ENCODE peak calls at places on chromosomes 3 and 15, in nine cellular contexts. One of them, this sample, is unnamed.

GRCh38 chr3:42908675-42909074 is 2.7 kb downstream of the ZNF662 start:
- DNase-seq in hepatic stellate cell: no peak
- DNase-seq in AG10803: no peak
- DNase-seq in SHP77 treated with DMSO at 0.1 percent for 48 hours: no peak
- DNase-seq in GM04504: no peak
- DNase-seq in endothelial cell: no peak
- DNase-seq in fibroblast of mammary gland: no peak
- DNase-seq in stimulated activated CD8-positive, alpha-beta memory T cell treated with anti-CD3 and anti-CD28 coated beads, Interleukin-2, amount 100 ng/mL, for 48 hours: no peak
- DNase-seq in naive thymus-derived CD4-positive, alpha-beta T cell: no peak
- DNase-seq in this sample: no peak

GRCh38 chr3:190533511-190534282 is 19.8 kb downstream of the IL1RAP start:
- DNase-seq in SHP77 treated with DMSO at 0.1 percent for 48 hours: no peak
- DNase-seq in fibroblast of mammary gland: peak
- DNase-seq in naive thymus-derived CD4-positive, alpha-beta T cell: no peak
- DNase-seq in GM04504: peak
- DNase-seq in hepatic stellate cell: peak
- DNase-seq in AG10803: peak
- DNase-seq in endothelial cell: no peak
- DNase-seq in stimulated activated CD8-positive, alpha-beta memory T cell treated with anti-CD3 and anti-CD28 coated beads, Interleukin-2, amount 100 ng/mL, for 48 hours: no peak
- DNase-seq in this sample: peak

GRCh38 chr3:124916837-124917409 is 17.6 kb downstream of the MUC13 start:
- DNase-seq in SHP77 treated with DMSO at 0.1 percent for 48 hours: no peak
- DNase-seq in GM04504: no peak
- DNase-seq in AG10803: no peak
- DNase-seq in stimulated activated CD8-positive, alpha-beta memory T cell treated with anti-CD3 and anti-CD28 coated beads, Interleukin-2, amount 100 ng/mL, for 48 hours: no peak
- DNase-seq in naive thymus-derived CD4-positive, alpha-beta T cell: no peak
- DNase-seq in fibroblast of mammary gland: no peak
- DNase-seq in hepatic stellate cell: no peak
- DNase-seq in endothelial cell: no peak
- DNase-seq in this sample: no peak

GRCh38 chr15:27057904-27058645 is 87.1 kb downstream of the GABRG3 start:
- DNase-seq in SHP77 treated with DMSO at 0.1 percent for 48 hours: no peak
- DNase-seq in stimulated activated CD8-positive, alpha-beta memory T cell treated with anti-CD3 and anti-CD28 coated beads, Interleukin-2, amount 100 ng/mL, for 48 hours: no peak
- DNase-seq in naive thymus-derived CD4-positive, alpha-beta T cell: no peak
- DNase-seq in hepatic stellate cell: no peak
- DNase-seq in endothelial cell: no peak
- DNase-seq in GM04504: no peak
- DNase-seq in AG10803: peak
- DNase-seq in fibroblast of mammary gland: peak
- DNase-seq in this sample: no peak

GRCh38 chr3:59796486-59796885 is 746.7 kb upstream of the CFAP20DC start:
- DNase-seq in hepatic stellate cell: no peak
- DNase-seq in naive thymus-derived CD4-positive, alpha-beta T cell: no peak
- DNase-seq in endothelial cell: no peak
- DNase-seq in stimulated activated CD8-positive, alpha-beta memory T cell treated with anti-CD3 and anti-CD28 coated beads, Interleukin-2, amount 100 ng/mL, for 48 hours: no peak
- DNase-seq in AG10803: peak
- DNase-seq in fibroblast of mammary gland: no peak
- DNase-seq in GM04504: no peak
- DNase-seq in SHP77 treated with DMSO at 0.1 percent for 48 hours: no peak
- DNase-seq in this sample: no peak

GRCh38 chr3:168077091-168077490 is 18.6 kb downstream of the GOLIM4 start:
- DNase-seq in SHP77 treated with DMSO at 0.1 percent for 48 hours: no peak
- DNase-seq in AG10803: peak
- DNase-seq in fibroblast of mammary gland: no peak
- DNase-seq in naive thymus-derived CD4-positive, alpha-beta T cell: no peak
- DNase-seq in endothelial cell: no peak
- DNase-seq in stimulated activated CD8-positive, alpha-beta memory T cell treated with anti-CD3 and anti-CD28 coated beads, Interleukin-2, amount 100 ng/mL, for 48 hours: no peak
- DNase-seq in GM04504: no peak
- DNase-seq in hepatic stellate cell: no peak
- DNase-seq in this sample: no peak

GRCh38 chr3:158810823-158811425 is 9.1 kb downstream of the MFSD1 start:
- DNase-seq in GM04504: no peak
- DNase-seq in naive thymus-derived CD4-positive, alpha-beta T cell: no peak
- DNase-seq in hepatic stellate cell: no peak
- DNase-seq in fibroblast of mammary gland: no peak
- DNase-seq in endothelial cell: no peak
- DNase-seq in AG10803: no peak
- DNase-seq in SHP77 treated with DMSO at 0.1 percent for 48 hours: no peak
- DNase-seq in stimulated activated CD8-positive, alpha-beta memory T cell treated with anti-CD3 and anti-CD28 coated beads, Interleukin-2, amount 100 ng/mL, for 48 hours: no peak
- DNase-seq in this sample: no peak

GRCh38 chr3:195258449-195259145 is 12.4 kb downstream of the XXYLT1 start:
- DNase-seq in SHP77 treated with DMSO at 0.1 percent for 48 hours: no peak
- DNase-seq in endothelial cell: no peak
- DNase-seq in stimulated activated CD8-positive, alpha-beta memory T cell treated with anti-CD3 and anti-CD28 coated beads, Interleukin-2, amount 100 ng/mL, for 48 hours: no peak
- DNase-seq in naive thymus-derived CD4-positive, alpha-beta T cell: no peak
- DNase-seq in hepatic stellate cell: no peak
- DNase-seq in GM04504: no peak
- DNase-seq in fibroblast of mammary gland: no peak
- DNase-seq in AG10803: no peak
- DNase-seq in this sample: no peak

GRCh38 chr15:84731774-84732173 is 15.8 kb upstream of the SEC11A start:
- DNase-seq in GM04504: peak
- DNase-seq in SHP77 treated with DMSO at 0.1 percent for 48 hours: no peak
- DNase-seq in naive thymus-derived CD4-positive, alpha-beta T cell: no peak
- DNase-seq in fibroblast of mammary gland: peak
- DNase-seq in stimulated activated CD8-positive, alpha-beta memory T cell treated with anti-CD3 and anti-CD28 coated beads, Interleukin-2, amount 100 ng/mL, for 48 hours: no peak
- DNase-seq in hepatic stellate cell: no peak
- DNase-seq in endothelial cell: no peak
- DNase-seq in AG10803: peak
- DNase-seq in this sample: peak

GRCh38 chr3:149021830-149022229 is 30.5 kb downstream of the GYG1 start:
- DNase-seq in naive thymus-derived CD4-positive, alpha-beta T cell: no peak
- DNase-seq in hepatic stellate cell: no peak
- DNase-seq in AG10803: no peak
- DNase-seq in endothelial cell: no peak
- DNase-seq in fibroblast of mammary gland: no peak
- DNase-seq in GM04504: no peak
- DNase-seq in SHP77 treated with DMSO at 0.1 percent for 48 hours: no peak
- DNase-seq in stimulated activated CD8-positive, alpha-beta memory T cell treated with anti-CD3 and anti-CD28 coated beads, Interleukin-2, amount 100 ng/mL, for 48 hours: no peak
- DNase-seq in this sample: no peak

GRCh38 chr3:177722386-177722785 is 525.1 kb upstream of the TBL1XR1 start:
- DNase-seq in naive thymus-derived CD4-positive, alpha-beta T cell: no peak
- DNase-seq in AG10803: no peak
- DNase-seq in hepatic stellate cell: no peak
- DNase-seq in SHP77 treated with DMSO at 0.1 percent for 48 hours: no peak
- DNase-seq in endothelial cell: no peak
- DNase-seq in fibroblast of mammary gland: no peak
- DNase-seq in stimulated activated CD8-positive, alpha-beta memory T cell treated with anti-CD3 and anti-CD28 coated beads, Interleukin-2, amount 100 ng/mL, for 48 hours: no peak
- DNase-seq in GM04504: no peak
- DNase-seq in this sample: no peak